ENCODE peak calls at places on chromosome 14, in six cellular contexts. V is foreskin fibroblast, M is heart left ventricle, J is epithelial cell of esophagus, U is testis, L is upper lobe of left lung. B is an unnamed sample.

GRCh38 chr14:32514236-32514635 is 185.1 kb downstream of the AKAP6 start:
- DNase-seq in V (peak; percentile 27), L (no peak), U (no peak), M (no peak), J (no peak), B (no peak)

GRCh38 chr14:93047187-93047586 is 68.5 kb downstream of the ITPK1 start:
- DNase-seq in M (no peak), U (no peak), V (no peak), J (no peak), L (no peak), B (no peak)

GRCh38 chr14:68181395-68182326 is 362.1 kb downstream of the RAD51B start:
- DNase-seq in U (no peak), L (no peak), V (peak; percentile 83), M (no peak), J (peak; percentile 51), B (no peak)

GRCh38 chr14:82251434-82251833 is 717.8 kb upstream of the SEL1L start:
- DNase-seq in M (no peak), L (no peak), J (no peak), V (no peak), U (peak; percentile 60), B (no peak)

GRCh38 chr14:105058521-105059034 is 6.7 kb downstream of the GPR132 start:
- DNase-seq in V (no peak), L (no peak), J (no peak), M (no peak), U (no peak), B (no peak)

GRCh38 chr14:29643415-29644206 is 284.0 kb downstream of the PRKD1 start:
- DNase-seq in U (no peak), M (no peak), J (no peak), V (peak; percentile 39), L (no peak), B (no peak)

GRCh38 chr14:51575225-51576111 is 76.2 kb upstream of the FRMD6 start:
- DNase-seq in M (no peak), J (no peak), V (peak; percentile 71), L (no peak), U (no peak), B (no peak)

GRCh38 chr14:96631621-96632362 is 129.6 kb downstream of the PAPOLA start:
- DNase-seq in V (no peak), J (no peak), U (no peak), L (no peak), M (no peak), B (no peak)

GRCh38 chr14:22382955-22383354 is 206.1 kb downstream of the DAD1 start:
- DNase-seq in V (no peak), L (no peak), J (no peak), U (no peak), M (no peak), B (no peak)

GRCh38 chr14:60183724-60184596 is 18.8 kb upstream of the DHRS7 start:
- DNase-seq in M (no peak), L (no peak), J (peak; percentile 78), V (peak; percentile 83), U (no peak), B (no peak)

GRCh38 chr14:28765169-28765906 is 1.2 kb upstream of the FOXG1 start:
- DNase-seq in J (no peak), L (no peak), U (no peak), V (peak; percentile 42), M (no peak), B (no peak)

GRCh38 chr14:40221428-40221827 is 789.2 kb upstream of the FBXO33 start:
- DNase-seq in U (no peak), J (peak; percentile 37), V (no peak), L (no peak), M (no peak), B (no peak)

GRCh38 chr14:105748204-105748578 is 221.8 kb downstream of the TMEM121 start:
- DNase-seq in V (peak; percentile 8), M (no peak), U (no peak), J (no peak), L (no peak), B (peak; percentile 20)

GRCh38 chr14:102044566-102044965 is 42.3 kb downstream of the HSP90AA1 start:
- DNase-seq in U (no peak), J (no peak), L (no peak), V (no peak), M (no peak), B (no peak)

GRCh38 chr14:99093532-99094517 is 178.2 kb downstream of the BCL11B start:
- DNase-seq in U (no peak), M (no peak), J (peak; percentile 2), V (no peak), L (no peak), B (no peak)

GRCh38 chr14:104246401-104247335 is 108.3 kb downstream of the KIF26A start:
- DNase-seq in U (peak; percentile 7), L (peak; percentile 12), V (no peak), M (no peak), J (no peak), B (peak; percentile 86)

GRCh38 chr14:90820958-90821357 is 4.7 kb upstream of the TTC7B start:
- DNase-seq in M (no peak), U (no peak), L (no peak), V (peak; percentile 42), J (peak; percentile 94), B (no peak)

GRCh38 chr14:41609704-41610183 is 3.1 kb downstream of the LRFN5 start:
- DNase-seq in M (peak; percentile 40), L (no peak), U (peak; percentile 86), J (no peak), V (peak; percentile 82), B (peak; percentile 76)

GRCh38 chr14:66330916-66331315 is 155.3 kb upstream of the CCDC196 start:
- DNase-seq in M (no peak), V (peak; percentile 2), U (no peak), J (peak; percentile 5), L (no peak), B (peak; percentile 85)

GRCh38 chr14:104527857-104528459 is 51.6 kb upstream of the C14orf180 start:
- DNase-seq in L (no peak), U (no peak), M (no peak), V (no peak), J (no peak), B (no peak)

GRCh38 chr14:55228261-55228660 is 36.9 kb upstream of the DLGAP5 start:
- DNase-seq in L (no peak), U (no peak), V (no peak), M (no peak), J (no peak), B (no peak)

GRCh38 chr14:73173092-73173735 is 36.9 kb downstream of the PSEN1 start:
- DNase-seq in V (peak; percentile 75), U (no peak), L (no peak), M (no peak), J (peak; percentile 55), B (no peak)
- TF ChIP-seq CTCF in V (peak; percentile 35), U (no peak), L (peak; percentile 35), M (peak; percentile 37), J (peak; percentile 55), B (peak; percentile 52)

DNA sequence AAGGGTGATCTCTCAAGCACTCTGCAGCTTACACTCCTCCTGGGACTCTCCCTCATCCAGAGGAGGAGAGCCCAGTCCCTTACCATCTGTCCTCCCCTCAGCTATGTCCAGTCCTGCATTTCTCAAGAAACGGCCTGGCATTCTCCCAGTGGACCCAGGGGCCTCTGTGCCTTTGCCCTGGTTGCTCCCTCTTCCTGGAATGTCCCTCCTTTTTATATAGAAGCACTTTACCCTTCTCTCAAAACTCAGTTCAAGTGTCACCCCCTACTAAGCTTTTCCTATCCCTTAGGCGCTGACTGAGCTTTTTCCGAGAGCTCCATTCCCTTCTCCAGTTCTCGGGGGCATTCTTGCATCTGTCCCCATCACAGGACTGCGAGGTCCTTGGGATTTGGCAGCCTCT is 8.9 kb upstream of the GLRX5 start:
- DNase-seq in U (no peak), V (no peak), L (no peak), J (no peak), M (no peak), B (no peak)
- TF ChIP-seq CTCF in U (no peak), V (no peak), L (no peak), J (no peak), M (no peak), B (no peak)

GRCh38 chr14:77707724-77708408 is at the start of the genes ALKBH1 and SLIRP:
- DNase-seq in V (peak; percentile 93), U (peak; percentile 93), J (peak; percentile 85), L (peak; percentile 88), M (peak; percentile 91), B (peak; percentile 81)
- TF ChIP-seq CTCF in V (no peak), U (no peak), J (no peak), L (no peak), M (peak; percentile 1), B (no peak)

GRCh38 chr14:78698991-78699390 is 528.8 kb downstream of the NRXN3 start:
- DNase-seq in J (no peak), U (no peak), M (no peak), L (no peak), V (no peak), B (no peak)

GRCh38 chr14:78700236-78700635 is 530.1 kb downstream of the NRXN3 start:
- DNase-seq in V (peak; percentile 1), U (no peak), M (no peak), J (no peak), L (no peak), B (no peak)

GRCh38 chr14:78701246-78701645 is 531.1 kb downstream of the NRXN3 start:
- DNase-seq in V (no peak), M (no peak), U (no peak), J (peak; percentile 4), L (no peak), B (no peak)

GRCh38 chr14:78697341-78697740 is 527.2 kb downstream of the NRXN3 start:
- DNase-seq in J (peak; percentile 29), U (no peak), M (no peak), V (peak; percentile 53), L (no peak), B (no peak)
- TF ChIP-seq CTCF in J (peak; percentile 62), U (no peak), M (peak; percentile 22), V (peak; percentile 69), L (no peak), B (peak; percentile 24)

DNA sequence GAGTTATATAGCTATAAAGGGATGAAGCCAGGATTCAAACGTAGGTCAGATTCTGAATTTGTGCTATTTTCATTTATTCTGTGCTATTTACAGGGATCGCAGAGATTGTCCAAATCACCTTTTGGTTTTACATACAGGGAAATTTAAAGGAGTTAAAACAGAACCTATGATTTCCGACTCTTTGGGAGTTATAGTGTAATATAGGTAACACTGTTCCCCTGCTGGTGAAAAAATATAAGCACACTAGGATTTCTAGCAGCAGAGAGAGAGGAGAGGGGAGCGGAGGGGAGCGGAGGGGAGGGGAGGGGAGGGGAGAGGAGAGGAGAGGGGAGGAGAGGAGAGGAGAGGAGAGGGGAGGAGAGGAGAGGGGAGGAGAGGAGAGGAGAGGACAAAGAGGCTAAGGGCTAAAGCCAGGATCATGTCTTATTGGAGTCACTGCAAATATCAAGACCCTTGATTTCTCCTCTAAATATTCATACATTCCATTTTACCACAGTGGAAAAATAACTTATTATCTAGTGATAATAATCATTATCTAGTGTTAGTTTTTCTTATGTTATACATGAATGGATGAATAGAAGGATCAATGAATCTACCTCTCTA is 46.2 kb upstream of the KCNH5 start:
- DNase-seq in U (no peak), L (no peak), J (no peak), V (no peak), M (no peak), B (no peak)
- TF ChIP-seq CTCF in U (no peak), L (no peak), J (no peak), V (no peak), M (no peak), B (no peak)

DNA sequence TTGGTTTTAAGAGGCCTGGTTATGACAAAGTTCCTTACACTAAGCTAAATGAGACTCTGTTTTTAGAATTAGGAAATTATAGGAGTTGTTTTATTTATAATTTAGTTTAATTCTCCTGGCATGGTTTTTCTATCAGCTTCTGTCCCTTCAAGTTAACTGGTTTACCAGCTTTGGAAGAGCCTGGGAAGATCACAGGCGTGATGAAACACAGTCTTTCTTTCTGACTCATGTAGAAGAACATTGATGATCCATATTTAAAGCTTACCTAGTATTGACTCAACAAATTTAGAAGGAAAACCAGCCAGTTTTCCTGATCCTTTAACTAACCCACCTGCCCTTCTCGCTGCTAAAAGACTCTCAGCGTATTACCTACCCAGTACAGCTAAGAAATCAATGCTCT is 155.2 kb downstream of the TGFB3 start:
- DNase-seq in J (peak; percentile 90), V (peak; percentile 71), M (no peak), U (no peak), L (no peak), B (no peak)
- TF ChIP-seq CTCF in J (no peak), V (no peak), M (no peak), U (no peak), L (no peak), B (no peak)